ENCODE peak calls at places on chromosomes 11 and 22, in seven cellular contexts. O is ovary, L is epithelial cell of esophagus, X is AG04450, R is fibroblast of lung, F is neural crest cell, H is upper lobe of right lung. T is an unnamed sample.

GRCh38 chr11:79670846-79671245 is 230.0 kb upstream of the TENM4 start:
- DNase-seq in O (no peak), L (peak), X (no peak), R (no peak), F (no peak), H (no peak), T (no peak)

GRCh38 chr11:86740628-86741488 is 59.5 kb upstream of the PRSS23 start:
- DNase-seq in O (peak), L (peak), X (peak), R (peak), F (no peak), H (no peak), T (no peak)

GRCh38 chr11:116641561-116642045 is 131.2 kb downstream of the BUD13 start:
- DNase-seq in O (peak), L (peak), X (no peak), R (peak), F (peak), H (peak), T (no peak)

GRCh38 chr11:120055646-120056045 is 82.3 kb downstream of the TRIM29 start:
- DNase-seq in O (no peak), L (peak), X (no peak), R (peak), F (no peak), H (no peak), T (no peak)

GRCh38 chr11:19827399-19828135 is 114.9 kb downstream of the NAV2 start:
- DNase-seq in O (no peak), L (peak), X (no peak), R (no peak), F (no peak), H (no peak), T (no peak)

GRCh38 chr11:88398372-88399140 is 61.0 kb upstream of the CTSC start:
- DNase-seq in O (no peak), L (peak), X (no peak), R (peak), F (no peak), H (no peak), T (no peak)

GRCh38 chr22:50083462-50084081 is 1.7 kb downstream of the MLC1 start:
- DNase-seq in O (no peak), L (peak), X (no peak), R (no peak), F (no peak), H (no peak), T (no peak)

GRCh38 chr11:15145151-15145550 is 30.4 kb downstream of the INSC start:
- DNase-seq in O (no peak), L (no peak), X (no peak), R (no peak), F (no peak), H (no peak), T (no peak)

GRCh38 chr11:111634981-111635705 is 32.9 kb downstream of the SIK2 start:
- DNase-seq in O (no peak), L (peak), X (no peak), R (peak), F (no peak), H (no peak), T (no peak)

GRCh38 chr22:32202539-32203180 is 2.2 kb downstream of the RFPL2 start:
- DNase-seq in O (no peak), L (peak), X (no peak), R (peak), F (peak), H (peak), T (no peak)

GRCh38 chr11:44977493-44977984 is 26.9 kb upstream of the TP53I11 start:
- DNase-seq in O (no peak), L (peak), X (no peak), R (peak), F (no peak), H (no peak), T (no peak)

GRCh38 chr11:106021181-106021966 is 666 bp downstream of the MSANTD4 start:
- DNase-seq in O (no peak), L (peak), X (no peak), R (peak), F (no peak), H (no peak), T (no peak)

GRCh38 chr11:67483901-67484665 is 1.3 kb downstream of the AIP start:
- DNase-seq in O (peak), L (no peak), X (no peak), R (no peak), F (no peak), H (no peak), T (no peak)

GRCh38 chr11:26286472-26287066 is 45.4 kb upstream of the ANO3 start:
- DNase-seq in O (no peak), L (peak), X (no peak), R (peak), F (peak), H (no peak), T (no peak)

GRCh38 chr11:102794382-102794781 is 3.6 kb downstream of the MMP1 start:
- DNase-seq in O (no peak), L (peak), X (no peak), R (peak), F (no peak), H (no peak), T (no peak)

GRCh38 chr22:40426671-40427070 is 56.3 kb downstream of the SGSM3 start:
- DNase-seq in O (no peak), L (no peak), X (no peak), R (peak), F (no peak), H (no peak), T (no peak)

GRCh38 chr11:7057641-7058040 is 31.2 kb upstream of the RBMXL2 start:
- DNase-seq in O (no peak), L (no peak), X (no peak), R (no peak), F (no peak), H (no peak), T (no peak)

GRCh38 chr11:44368886-44369285 is 58.9 kb upstream of the ALX4 start:
- DNase-seq in O (no peak), L (no peak), X (no peak), R (no peak), F (no peak), H (peak), T (no peak)

GRCh38 chr11:2468363-2469240 is 23.8 kb downstream of the KCNQ1 start:
- DNase-seq in O (no peak), L (no peak), X (no peak), R (no peak), F (no peak), H (peak), T (peak)

GRCh38 chr11:38159038-38159437 is 1561.0 kb upstream of the RAG2 start:
- DNase-seq in O (no peak), L (no peak), X (no peak), R (no peak), F (no peak), H (no peak), T (no peak)

GRCh38 chr22:45150139-45150538 is 13.6 kb upstream of the NUP50 start:
- DNase-seq in O (no peak), L (no peak), X (no peak), R (no peak), F (no peak), H (no peak), T (no peak)

GRCh38 chr11:117706322-117706814 is 90.6 kb downstream of the DSCAML1 start:
- DNase-seq in O (no peak), L (no peak), X (no peak), R (no peak), F (no peak), H (peak), T (no peak)

GRCh38 chr11:92357344-92357743 is 132.7 kb downstream of the FAT3 start:
- DNase-seq in O (no peak), L (peak), X (no peak), R (peak), F (no peak), H (no peak), T (no peak)

GRCh38 chr11:131819845-131820244 is 449.4 kb downstream of the NTM start:
- DNase-seq in O (no peak), L (no peak), X (no peak), R (no peak), F (no peak), H (no peak), T (no peak)

GRCh38 chr11:118082880-118083543 is 3.8 kb downstream of the SMIM35 start:
- DNase-seq in O (no peak), L (no peak), X (no peak), R (no peak), F (peak), H (no peak), T (no peak)

GRCh38 chr11:78100276-78101040 is 20.8 kb upstream of the NDUFC2 start:
- DNase-seq in O (no peak), L (no peak), X (no peak), R (no peak), F (no peak), H (no peak), T (no peak)

GRCh38 chr11:65551572-65552398 is 6.4 kb downstream of the LTBP3 start:
- DNase-seq in O (peak), L (peak), X (no peak), R (no peak), F (no peak), H (peak), T (no peak)

GRCh38 chr11:70343631-70344030 is 54.7 kb upstream of the CTTN start:
- DNase-seq in O (no peak), L (no peak), X (no peak), R (no peak), F (no peak), H (no peak), T (no peak)

GRCh38 chr11:30631148-30631547 is 45.0 kb upstream of the MPPED2 start:
- DNase-seq in O (no peak), L (no peak), X (no peak), R (no peak), F (no peak), H (no peak), T (no peak)

DNA sequence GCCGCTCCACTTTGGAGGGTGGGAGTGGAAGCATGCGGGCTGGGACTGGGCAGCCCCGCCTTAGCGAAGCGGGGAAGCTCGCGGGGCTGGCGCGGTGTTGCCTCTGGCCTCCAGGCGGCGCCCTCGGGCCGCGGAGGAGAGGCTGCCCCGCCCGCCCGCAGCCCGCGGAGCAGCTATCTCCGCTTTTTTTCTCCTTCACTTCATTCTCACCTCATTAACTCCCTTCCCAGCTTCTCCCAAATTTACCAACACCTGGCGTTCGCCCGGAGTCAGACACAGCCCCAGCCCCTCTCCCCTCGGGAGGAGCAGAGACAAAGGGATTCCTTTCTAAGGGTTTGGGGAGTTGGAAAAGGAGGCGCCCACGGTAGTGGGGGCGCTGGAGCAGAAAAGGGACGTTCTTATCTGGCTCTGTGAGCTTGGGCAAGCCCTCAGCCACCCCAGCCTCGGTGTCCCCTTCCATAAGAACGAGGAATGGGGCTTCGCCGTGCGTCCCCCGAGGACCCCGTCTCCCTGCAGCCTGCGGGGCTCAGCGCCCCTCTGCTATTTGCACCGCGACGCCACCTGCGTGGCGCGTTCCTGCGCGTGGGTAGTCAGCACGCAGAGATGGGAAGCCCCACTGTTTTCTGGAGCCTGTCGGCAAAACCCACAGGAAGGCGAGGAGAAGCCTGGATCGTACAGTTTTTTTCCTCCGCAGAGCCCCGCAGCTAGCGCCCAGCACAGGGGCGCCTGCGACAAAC is 1.5 kb upstream of the WNT11 start:
- DNase-seq in O (peak), L (peak), X (no peak), R (peak), F (peak), H (peak), T (peak)
- TF ChIP-seq CTCF in O (peak), L (peak), X (peak), R (peak), F (peak), H (peak), T (peak)

DNA sequence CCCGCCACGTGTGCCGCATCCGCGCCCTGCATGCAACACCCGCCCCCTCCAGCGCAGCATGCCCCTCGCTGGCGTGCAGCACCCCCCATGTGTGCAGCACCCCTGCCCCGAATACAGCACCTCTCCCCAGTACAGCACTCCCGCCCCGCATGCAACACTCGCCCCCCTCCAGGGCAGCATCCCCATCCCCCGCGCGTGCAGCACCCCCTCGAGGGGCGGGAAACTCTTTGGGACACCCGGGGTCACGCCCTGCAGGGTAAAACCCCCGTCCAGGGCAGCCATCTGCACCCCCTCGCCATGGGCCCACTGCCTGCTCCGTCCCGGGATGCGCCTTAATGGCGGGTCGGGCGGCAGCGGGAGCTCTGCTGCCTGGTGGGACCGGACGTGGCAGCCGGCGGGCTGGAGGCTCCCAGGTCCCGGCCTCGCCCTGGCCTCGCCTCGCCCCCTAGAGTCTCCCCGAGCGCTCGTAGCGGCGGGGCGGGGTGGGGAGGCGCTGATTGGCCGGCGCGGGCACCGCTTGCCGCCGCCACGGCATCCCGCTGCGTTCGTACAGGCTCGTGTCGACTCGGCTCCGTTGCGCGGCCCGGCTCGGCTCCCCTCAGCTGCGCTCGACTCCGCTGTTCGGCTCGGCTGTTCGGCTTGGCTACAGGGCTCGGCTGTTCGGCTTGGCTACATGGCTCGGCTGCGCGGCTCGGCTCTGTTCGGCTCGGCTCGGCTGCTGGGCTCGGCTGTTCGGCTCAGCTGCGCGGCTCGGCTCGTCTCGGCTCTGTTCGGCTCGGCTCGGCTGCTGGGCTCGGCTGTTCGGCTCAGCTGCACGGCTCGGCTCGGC is 417 bp upstream of the BRSK2 start:
- DNase-seq in O (peak), L (peak), X (peak), R (peak), F (peak), H (peak), T (peak)
- TF ChIP-seq CTCF in O (no peak), L (no peak), X (peak), R (no peak), F (no peak), H (peak), T (peak)

GRCh38 chr11:63974259-63975143 is at the start of gene COX8A:
- DNase-seq in O (peak), L (peak), X (peak), R (peak), F (peak), H (peak), T (peak)
- TF ChIP-seq CTCF in O (no peak), L (peak), X (peak), R (no peak), F (no peak), H (peak), T (peak)

GRCh38 chr22:38148252-38148651 is 33.4 kb downstream of the PLA2G6 start:
- DNase-seq in O (peak), L (peak), X (peak), R (peak), F (no peak), H (peak), T (no peak)

GRCh38 chr22:38141574-38141973 is 31.1 kb upstream of the BAIAP2L2 start:
- DNase-seq in O (no peak), L (no peak), X (no peak), R (no peak), F (no peak), H (peak), T (no peak)

GRCh38 chr22:38139901-38140300 is 29.4 kb upstream of the BAIAP2L2 start:
- DNase-seq in O (no peak), L (no peak), X (no peak), R (no peak), F (no peak), H (peak), T (no peak)

GRCh38 chr22:38142606-38143005 is 32.1 kb upstream of the BAIAP2L2 start:
- DNase-seq in O (no peak), L (no peak), X (no peak), R (no peak), F (no peak), H (peak), T (no peak)

DNA sequence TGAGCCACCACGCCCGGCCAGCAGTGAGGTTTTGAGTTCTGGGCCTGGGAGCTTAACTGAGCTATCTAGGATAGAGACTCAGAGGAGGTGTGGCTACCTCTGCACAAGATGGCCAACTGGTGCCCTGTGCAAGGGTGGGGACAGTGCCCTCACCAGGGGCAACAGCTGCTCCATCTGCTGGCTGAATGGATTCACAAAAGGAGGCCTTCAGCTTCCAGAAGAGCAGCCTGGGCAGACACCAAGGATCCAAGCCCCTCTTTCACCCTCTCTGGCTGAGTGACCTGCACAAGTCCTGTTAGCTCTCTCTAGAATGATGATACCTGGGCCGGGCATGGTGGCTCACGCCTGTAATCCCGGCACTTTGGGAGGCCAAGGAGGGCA is 33.5 kb upstream of the BAIAP2L2 start:
- DNase-seq in O (no peak), L (no peak), X (no peak), R (no peak), F (no peak), H (peak), T (no peak)
- TF ChIP-seq CTCF in O (no peak), L (no peak), X (no peak), R (no peak), F (no peak), H (no peak), T (no peak)

T was measured in type B pancreatic cell.